ENCODE peak calls at places on chromosomes 12 and 14, in nine cellular contexts. G, M, P, S, Z, B, R, Y and T are unnamed samples.

GRCh38 chr12:118582863-118583262 is 206.5 kb downstream of the SUDS3 start:
- DNase-seq in G (no peak), M (no peak), P (no peak), S (no peak), Z (no peak), B (no peak), R (no peak), Y (no peak), T (no peak)

GRCh38 chr14:59407246-59407615 is 57.9 kb downstream of the GPR135 start:
- DNase-seq in G (no peak), M (no peak), P (no peak), S (peak), Z (no peak), B (peak), R (no peak), Y (peak), T (no peak)

GRCh38 chr14:93067088-93067487 is 48.6 kb downstream of the ITPK1 start:
- DNase-seq in G (no peak), M (no peak), P (no peak), S (no peak), Z (no peak), B (no peak), R (no peak), Y (no peak), T (no peak)

GRCh38 chr14:27739657-27740156 is 1026.9 kb upstream of the FOXG1 start:
- DNase-seq in G (no peak), M (no peak), P (no peak), S (no peak), Z (no peak), B (no peak), R (no peak), Y (no peak), T (no peak)

GRCh38 chr14:50741571-50741970 is 73.5 kb upstream of the SAV1 start:
- DNase-seq in G (peak), M (no peak), P (no peak), S (peak), Z (no peak), B (peak), R (peak), Y (no peak), T (no peak)

GRCh38 chr12:71846322-71846940 is 6.9 kb downstream of the TBC1D15 start:
- DNase-seq in G (peak), M (peak), P (peak), S (peak), Z (peak), B (peak), R (no peak), Y (peak), T (no peak)

GRCh38 chr12:119258149-119258548 is 76.4 kb upstream of the CCDC60 start:
- DNase-seq in G (no peak), M (no peak), P (no peak), S (no peak), Z (no peak), B (no peak), R (no peak), Y (no peak), T (no peak)

GRCh38 chr12:82867782-82868505 is 181.2 kb downstream of the TMTC2 start:
- DNase-seq in G (no peak), M (no peak), P (peak), S (no peak), Z (no peak), B (no peak), R (no peak), Y (no peak), T (peak)

GRCh38 chr12:40693503-40693863 is 1.2 kb downstream of the CNTN1 start:
- DNase-seq in G (peak), M (no peak), P (peak), S (no peak), Z (peak), B (peak), R (no peak), Y (peak), T (peak)

GRCh38 chr12:80187660-80188090 is 88.3 kb downstream of the OTOGL start:
- DNase-seq in G (no peak), M (no peak), P (no peak), S (peak), Z (no peak), B (peak), R (peak), Y (no peak), T (no peak)

GRCh38 chr14:72929316-72930080 is 3.2 kb downstream of the DCAF4 start:
- DNase-seq in G (no peak), M (no peak), P (no peak), S (no peak), Z (no peak), B (no peak), R (no peak), Y (no peak), T (no peak)

GRCh38 chr12:40692617-40693502 is 621 bp downstream of the CNTN1 start:
- DNase-seq in G (no peak), M (no peak), P (peak), S (no peak), Z (peak), B (peak), R (no peak), Y (peak), T (peak)

GRCh38 chr12:47270782-47271664 is 191.3 kb upstream of the AMIGO2 start:
- DNase-seq in G (peak), M (no peak), P (no peak), S (peak), Z (no peak), B (peak), R (peak), Y (no peak), T (no peak)

GRCh38 chr14:101819251-101819990 is 57.9 kb downstream of the PPP2R5C start:
- DNase-seq in G (no peak), M (no peak), P (no peak), S (no peak), Z (no peak), B (no peak), R (no peak), Y (no peak), T (no peak)

DNA sequence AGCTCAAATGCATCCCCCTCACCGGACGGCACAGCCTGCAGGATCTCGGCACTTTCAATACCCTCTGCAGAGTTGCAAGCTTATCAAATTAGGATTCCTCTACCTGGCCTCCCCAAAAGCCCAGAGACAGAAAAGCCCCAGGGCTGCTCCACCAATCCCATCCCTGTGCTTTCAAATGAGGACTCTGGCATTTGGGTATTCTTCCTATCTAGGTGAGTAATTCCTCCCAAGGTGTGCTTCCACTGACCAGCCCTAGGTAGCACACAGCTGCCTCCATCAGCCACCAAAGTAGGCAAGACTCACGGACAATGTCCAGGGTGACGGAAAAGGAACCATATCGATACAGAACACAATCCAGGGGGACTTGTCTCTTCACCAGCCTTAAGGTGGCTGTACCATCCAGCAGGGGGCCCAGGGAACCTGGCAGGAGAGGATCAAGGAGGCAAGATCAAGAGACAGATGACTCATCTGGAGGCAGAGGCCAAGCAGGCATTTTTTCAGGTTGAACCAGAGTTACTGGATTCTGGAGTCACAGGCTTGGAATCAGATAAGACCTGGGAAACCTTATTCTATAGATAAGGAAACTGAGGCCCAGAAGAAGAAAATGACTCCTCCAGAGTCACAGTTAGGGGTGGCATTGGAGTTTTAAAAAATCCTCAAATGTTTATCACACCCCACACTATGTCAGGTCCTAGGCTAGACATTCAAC is 9.9 kb downstream of the PMEL start:
- DNase-seq in G (peak), M (peak), P (peak), S (peak), Z (peak), B (peak), R (no peak), Y (peak), T (no peak)
- TF ChIP-seq EZH2phosphoT487 in G (no peak), M (no peak), P (no peak), S (no peak), Z (no peak), B (no peak), R (no peak), Y (no peak), T (no peak)

DNA sequence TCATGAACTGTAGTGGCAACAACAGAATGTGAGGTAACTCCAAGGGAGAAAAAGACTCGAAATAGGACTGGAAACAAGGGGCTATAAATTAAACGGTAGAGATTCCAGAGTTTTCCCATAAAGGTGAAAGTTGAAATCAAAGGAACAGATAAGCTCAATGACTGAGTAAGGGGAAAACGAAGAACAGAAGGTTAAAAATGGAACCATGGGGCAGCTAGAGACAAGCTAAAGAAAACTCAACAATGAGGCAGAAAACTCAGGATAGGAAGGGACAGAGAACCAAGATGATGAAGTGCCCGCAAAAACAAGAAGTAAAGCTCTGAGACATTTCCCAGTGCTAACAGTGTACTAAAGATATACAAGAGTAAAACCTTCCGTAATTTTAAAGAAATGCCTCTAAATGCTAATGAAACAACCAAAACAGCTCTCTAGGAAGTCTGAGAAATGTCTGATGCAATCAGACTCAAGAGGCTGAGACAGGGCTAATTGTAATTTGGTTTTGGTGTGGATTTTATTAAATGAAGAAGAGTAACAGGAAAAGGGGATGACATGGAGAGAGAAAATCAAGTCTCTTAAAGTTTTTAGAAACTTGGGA is 69.9 kb downstream of the PPP2R5E start:
- DNase-seq in G (no peak), M (no peak), P (no peak), S (no peak), Z (no peak), B (no peak), R (no peak), Y (no peak), T (no peak)
- TF ChIP-seq EZH2phosphoT487 in G (no peak), M (no peak), P (no peak), S (no peak), Z (no peak), B (no peak), R (no peak), Y (no peak), T (no peak)

GRCh38 chr12:31756977-31757420 is 28.2 kb upstream of the AMN1 start:
- DNase-seq in G (peak), M (no peak), P (no peak), S (peak), Z (no peak), B (peak), R (no peak), Y (peak), T (no peak)
- TF ChIP-seq EZH2phosphoT487 in G (no peak), M (no peak), P (no peak), S (no peak), Z (no peak), B (no peak), R (no peak), Y (no peak), T (no peak)

DNA sequence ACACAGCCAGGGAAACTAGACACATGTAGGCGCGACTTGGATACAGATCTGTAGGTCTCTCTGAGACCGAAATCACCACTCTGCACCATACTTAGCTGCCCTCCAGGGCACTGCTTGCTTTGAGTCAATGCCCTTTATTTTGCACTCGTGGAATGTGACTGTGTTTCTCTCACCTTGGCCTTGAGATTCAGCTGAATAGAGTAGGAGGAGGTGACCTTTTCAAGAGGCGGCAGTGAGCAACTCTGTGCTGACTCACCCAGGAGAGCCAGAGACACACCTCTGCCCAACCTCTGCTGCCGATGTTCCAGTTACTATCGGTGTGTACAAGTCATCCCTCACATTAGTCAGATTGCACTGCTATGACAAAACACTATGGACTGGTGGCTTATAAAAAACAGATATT is 583.4 kb downstream of the VRK1 start:
- DNase-seq in G (peak), M (no peak), P (no peak), S (peak), Z (no peak), B (no peak), R (no peak), Y (peak), T (no peak)
- TF ChIP-seq EZH2phosphoT487 in G (no peak), M (no peak), P (no peak), S (no peak), Z (no peak), B (no peak), R (no peak), Y (no peak), T (no peak)

GRCh38 chr12:114631242-114631641 is 52.7 kb downstream of the TBX3 start:
- DNase-seq in G (no peak), M (no peak), P (no peak), S (no peak), Z (peak), B (no peak), R (no peak), Y (no peak), T (no peak)

GRCh38 chr12:114638790-114639435 is 45.1 kb downstream of the TBX3 start:
- DNase-seq in G (no peak), M (no peak), P (peak), S (no peak), Z (no peak), B (no peak), R (no peak), Y (no peak), T (no peak)

DNA sequence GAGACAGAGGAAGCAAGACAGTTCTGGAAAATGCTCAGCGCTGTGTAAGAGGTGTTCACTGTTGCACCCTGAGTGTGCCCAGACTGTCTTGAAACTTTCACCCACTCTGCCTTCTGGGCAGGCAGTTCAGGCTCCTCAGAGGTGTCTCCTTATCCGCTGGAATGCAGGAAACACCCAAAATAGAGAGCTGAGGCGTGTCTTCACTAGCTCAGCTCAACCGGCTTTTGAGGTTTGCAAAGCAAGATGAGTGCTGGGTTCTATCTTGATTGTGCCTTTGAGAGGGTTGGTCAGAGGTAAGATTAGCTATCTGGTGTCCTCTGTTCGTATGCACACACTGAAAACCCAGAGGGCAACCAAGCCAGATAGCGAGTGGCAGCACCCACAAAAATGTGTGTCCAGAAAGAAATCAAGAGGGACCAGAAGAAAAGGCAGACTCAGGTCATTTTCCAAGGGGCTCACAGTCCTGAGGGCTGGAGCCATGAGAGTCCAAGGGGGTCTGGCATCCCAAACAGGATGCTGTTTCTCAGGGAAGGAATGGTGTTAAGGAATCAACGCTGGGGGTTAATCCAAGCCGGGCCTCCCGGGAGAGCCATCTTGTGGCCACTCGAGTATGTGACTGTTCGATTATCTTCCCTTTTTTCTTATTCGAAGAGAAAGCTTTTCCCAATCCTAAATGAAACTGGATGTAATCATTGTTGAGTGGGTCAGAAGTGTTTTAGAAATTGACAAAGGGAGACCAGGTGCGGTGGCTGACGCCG is 47.1 kb downstream of the TBX3 start:
- DNase-seq in G (no peak), M (no peak), P (peak), S (peak), Z (peak), B (peak), R (no peak), Y (peak), T (peak)
- TF ChIP-seq EZH2phosphoT487 in G (no peak), M (no peak), P (no peak), S (no peak), Z (no peak), B (no peak), R (no peak), Y (no peak), T (no peak)

DNA sequence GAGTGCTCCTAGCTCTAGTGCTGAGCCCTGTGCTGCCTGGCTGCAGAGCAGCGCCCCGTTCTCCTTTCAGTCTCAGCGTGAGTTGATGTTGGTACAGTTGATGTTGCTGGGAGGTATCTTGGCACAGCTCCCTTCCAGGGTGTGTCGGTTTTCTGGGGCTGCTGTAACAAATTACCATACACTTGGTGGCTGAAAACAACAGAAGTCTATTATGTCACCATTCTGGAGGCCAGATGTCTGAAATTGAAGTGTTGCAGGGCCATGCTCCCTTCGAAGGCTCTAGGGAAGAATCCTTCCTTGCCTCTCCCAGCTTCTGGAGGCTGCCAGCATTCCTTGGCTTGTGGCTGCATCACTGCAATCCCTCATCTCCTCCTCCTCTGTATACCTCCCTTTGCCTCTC is 151.4 kb downstream of the TSPAN9 start:
- DNase-seq in G (no peak), M (no peak), P (no peak), S (no peak), Z (no peak), B (no peak), R (no peak), Y (no peak), T (no peak)
- TF ChIP-seq EZH2phosphoT487 in G (no peak), M (no peak), P (no peak), S (no peak), Z (no peak), B (no peak), R (no peak), Y (no peak), T (no peak)

DNA sequence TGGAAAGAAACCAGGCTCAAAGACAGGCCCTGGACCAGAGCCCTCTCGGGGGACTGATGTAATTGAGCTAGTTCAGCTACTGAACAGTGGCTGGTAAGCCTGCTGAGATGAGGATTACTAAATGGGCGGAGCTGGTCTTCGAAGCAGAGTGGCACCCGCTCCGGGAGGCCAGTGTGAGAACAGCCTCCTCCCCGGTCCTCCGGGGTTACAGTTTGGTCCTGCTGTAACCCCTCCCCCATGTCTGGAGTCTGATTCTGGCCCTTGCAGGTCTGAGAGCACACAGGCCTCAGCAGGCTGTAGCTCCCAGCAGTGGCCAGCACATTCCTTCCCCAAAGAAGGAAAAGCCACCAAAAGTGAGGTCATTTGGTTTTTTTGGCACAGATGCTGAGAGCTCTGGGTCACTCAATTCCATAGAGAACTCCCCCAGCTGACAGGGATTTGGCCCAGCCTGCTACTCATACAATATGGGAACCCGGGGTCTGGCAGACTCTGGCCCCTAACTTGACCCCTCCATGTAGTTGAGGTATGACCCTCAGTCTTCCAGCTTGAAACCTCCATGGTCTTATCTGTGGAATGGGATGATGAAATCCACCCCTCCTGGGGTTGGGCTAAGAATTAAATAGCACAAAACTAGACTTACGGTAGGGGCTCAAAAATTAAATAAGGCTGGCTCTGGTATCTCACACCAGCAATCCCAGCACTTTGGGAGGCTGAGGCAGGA is 39.0 kb downstream of the ACTN1 start:
- DNase-seq in G (no peak), M (no peak), P (peak), S (peak), Z (peak), B (peak), R (no peak), Y (peak), T (peak)
- TF ChIP-seq EZH2phosphoT487 in G (no peak), M (no peak), P (no peak), S (no peak), Z (no peak), B (peak), R (no peak), Y (no peak), T (no peak)